ENCODE peak calls at places on chromosomes 11 and 22, in four cellular contexts. A is WTC11, W is GM23338, T is GM12878. L is an unnamed sample.

GRCh38 chr11:65224939-65225283 is 36.9 kb upstream of the POLA2 start:
- DNase-seq in A (no peak), W (peak), T (no peak), L (no peak)

GRCh38 chr11:79434263-79434662 is 6.6 kb downstream of the TENM4 start:
- DNase-seq in A (no peak), W (no peak), T (no peak), L (no peak)

GRCh38 chr11:110295487-110296225 is 758 bp downstream of the RDX start:
- DNase-seq in A (peak), W (peak), T (peak), L (no peak)

GRCh38 chr11:61279934-61280656 is 15.0 kb downstream of the VWCE start:
- DNase-seq in A (no peak), W (peak), T (no peak), L (no peak)

GRCh38 chr11:11821899-11822298 is 19.9 kb upstream of the USP47 start:
- DNase-seq in A (no peak), W (no peak), T (no peak), L (no peak)

GRCh38 chr11:45110562-45110961 is 35.9 kb upstream of the PRDM11 start:
- DNase-seq in A (no peak), W (peak), T (no peak), L (no peak)

GRCh38 chr22:40040927-40041326 is 46.2 kb downstream of the FAM83F start:
- DNase-seq in A (no peak), W (no peak), T (no peak), L (no peak)

GRCh38 chr11:1829039-1829820 is 5.6 kb upstream of the SYT8 start:
- DNase-seq in A (no peak), W (no peak), T (no peak), L (no peak)

GRCh38 chr11:71341173-71341572 is 88.8 kb upstream of the SHANK2 start:
- DNase-seq in A (no peak), W (no peak), T (no peak), L (no peak)

GRCh38 chr11:34427171-34427805 is 11.4 kb upstream of the CAT start:
- DNase-seq in A (no peak), W (no peak), T (no peak), L (no peak)

GRCh38 chr11:95715777-95716241 is 73.8 kb downstream of the FAM76B start:
- DNase-seq in A (no peak), W (peak), T (peak), L (no peak)

GRCh38 chr11:72242141-72242540 is 1.8 kb downstream of the PHOX2A start:
- DNase-seq in A (no peak), W (no peak), T (no peak), L (no peak)

GRCh38 chr11:134038897-134039470 is 29.9 kb upstream of the JAM3 start:
- DNase-seq in A (no peak), W (no peak), T (no peak), L (no peak)

GRCh38 chr22:42313804-42314581 is 43.5 kb upstream of the TCF20 start:
- DNase-seq in A (peak), W (peak), T (no peak), L (peak)

GRCh38 chr22:50525991-50526848 is 822 bp upstream of the SCO2 start:
- DNase-seq in A (peak), W (peak), T (no peak), L (peak)

GRCh38 chr11:71269603-71270511 is 17.5 kb upstream of the SHANK2 start:
- DNase-seq in A (no peak), W (no peak), T (no peak), L (peak)

GRCh38 chr11:121293276-121293569 is 652 bp downstream of the SC5D start:
- DNase-seq in A (no peak), W (no peak), T (no peak), L (no peak)

GRCh38 chr22:19868773-19869471 is 14.2 kb upstream of the GNB1L start:
- DNase-seq in A (peak), W (no peak), T (no peak), L (no peak)

DNA sequence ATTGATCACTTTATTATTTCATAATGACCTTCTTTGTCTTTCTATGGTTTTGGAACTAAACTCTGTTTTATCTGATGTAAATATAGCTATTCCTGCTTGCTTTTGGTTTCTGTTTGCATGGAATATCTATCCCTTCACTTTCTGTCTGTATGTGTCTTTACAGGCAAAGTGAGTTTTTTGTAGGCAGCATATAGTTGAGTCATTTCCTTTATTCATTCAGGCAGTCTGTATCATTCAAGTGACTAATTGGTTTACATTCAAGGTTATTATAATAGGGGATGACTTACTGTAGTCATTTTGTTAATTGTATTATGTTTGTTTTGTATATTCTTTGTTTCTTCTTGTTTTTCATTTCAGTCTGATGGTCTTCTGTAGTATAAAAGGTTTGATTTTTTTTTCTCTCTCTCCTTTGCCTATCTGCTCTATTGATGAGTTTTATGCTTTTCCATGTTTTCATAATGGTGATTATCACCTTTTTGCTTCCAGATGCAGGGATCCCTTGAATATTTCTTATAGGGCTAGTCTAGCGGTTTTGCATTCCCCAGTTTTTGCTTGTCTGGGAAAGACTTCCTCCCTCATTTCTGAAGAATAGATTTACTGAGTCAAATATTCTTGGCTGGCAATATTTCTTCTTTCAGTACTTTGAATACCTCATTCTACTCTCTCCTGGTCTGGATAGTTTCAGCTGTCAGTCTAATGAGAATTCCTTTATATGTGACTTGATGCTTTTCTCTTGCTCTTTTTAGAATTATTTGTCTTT is 50.4 kb downstream of the GDPD4 start:
- DNase-seq in A (no peak), W (no peak), T (no peak), L (no peak)
- TF ChIP-seq CREB1 in A (no peak), W (no peak), T (no peak), L (no peak)

GRCh38 chr11:117969160-117969991 is 16.8 kb upstream of the IL10RA start:
- DNase-seq in A (no peak), W (no peak), T (no peak), L (no peak)

GRCh38 chr11:117973446-117973922 is 12.7 kb upstream of the IL10RA start:
- DNase-seq in A (no peak), W (no peak), T (no peak), L (no peak)

GRCh38 chr11:117972044-117972443 is 14.2 kb upstream of the IL10RA start:
- DNase-seq in A (no peak), W (no peak), T (no peak), L (no peak)

GRCh38 chr11:117972589-117973445 is 13.4 kb upstream of the IL10RA start:
- DNase-seq in A (no peak), W (no peak), T (no peak), L (no peak)

DNA sequence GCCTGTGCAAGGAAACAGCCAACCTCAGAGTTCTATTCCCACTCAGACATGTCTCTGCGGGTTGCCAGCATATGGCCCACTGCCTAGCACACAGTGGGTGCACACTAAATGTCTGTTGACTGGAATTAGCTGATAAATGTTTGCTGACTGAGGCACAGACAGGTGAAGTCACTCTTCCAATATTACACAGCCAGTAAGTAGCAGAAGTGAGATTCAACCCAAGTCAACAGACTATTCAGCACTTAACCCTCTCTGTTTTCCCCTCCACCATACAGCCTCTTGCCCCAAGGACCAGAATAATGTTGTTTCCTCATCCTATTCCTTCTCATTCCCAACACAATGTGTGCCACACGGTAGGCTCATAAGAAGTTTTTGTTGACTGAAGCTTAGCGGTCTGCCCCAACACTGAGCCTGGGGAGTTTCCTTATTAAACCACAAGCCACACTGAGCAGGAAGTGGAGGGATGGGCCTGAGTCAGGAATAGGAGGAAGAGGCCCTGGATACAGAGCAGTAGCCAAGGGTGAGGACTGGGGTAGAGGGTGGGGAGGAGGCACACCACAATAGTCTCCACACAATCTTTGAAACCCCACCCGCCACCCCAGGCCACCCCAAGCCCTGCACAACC is 15.7 kb upstream of the IL10RA start:
- DNase-seq in A (no peak), W (no peak), T (no peak), L (no peak)
- TF ChIP-seq CREB1 in A (no peak), W (no peak), T (no peak), L (no peak)

GRCh38 chr11:76822406-76822805 is 38.3 kb upstream of the ACER3 start:
- DNase-seq in A (no peak), W (no peak), T (no peak), L (no peak)

GRCh38 chr11:76825726-76826396 is 34.9 kb upstream of the ACER3 start:
- DNase-seq in A (no peak), W (no peak), T (no peak), L (no peak)

GRCh38 chr11:76824980-76825725 is 35.6 kb upstream of the ACER3 start:
- DNase-seq in A (no peak), W (no peak), T (no peak), L (no peak)

GRCh38 chr11:76824083-76824939 is 36.4 kb upstream of the ACER3 start:
- DNase-seq in A (no peak), W (peak), T (no peak), L (no peak)

DNA sequence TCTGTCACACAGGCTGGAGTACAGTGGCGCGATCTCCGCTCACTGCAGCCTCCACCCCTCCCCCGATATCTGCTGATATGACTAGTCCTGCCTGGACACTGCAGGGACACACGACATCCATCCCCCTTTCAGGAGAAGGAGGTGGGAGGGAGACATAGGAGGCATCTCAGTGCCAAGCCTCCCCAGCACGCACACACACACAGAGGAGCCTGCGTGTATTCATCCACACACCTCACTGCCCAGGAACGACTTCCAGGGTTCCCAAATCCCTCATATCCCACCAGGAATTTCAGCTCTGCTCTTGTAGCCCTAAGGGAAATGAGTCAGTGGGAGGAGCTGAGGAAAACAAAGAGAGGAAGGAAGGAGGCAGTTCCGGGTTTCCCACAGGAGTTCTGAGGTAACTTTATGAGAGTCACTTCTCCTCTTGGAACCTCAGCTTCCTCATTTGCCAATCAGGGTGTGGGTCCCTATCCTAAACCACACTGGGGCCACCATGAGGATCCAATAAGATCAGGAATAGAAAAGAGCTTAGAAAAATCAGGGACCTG is 37.2 kb upstream of the ACER3 start:
- DNase-seq in A (no peak), W (peak), T (no peak), L (no peak)
- TF ChIP-seq CREB1 in A (no peak), W (no peak), T (no peak), L (no peak)

DNA sequence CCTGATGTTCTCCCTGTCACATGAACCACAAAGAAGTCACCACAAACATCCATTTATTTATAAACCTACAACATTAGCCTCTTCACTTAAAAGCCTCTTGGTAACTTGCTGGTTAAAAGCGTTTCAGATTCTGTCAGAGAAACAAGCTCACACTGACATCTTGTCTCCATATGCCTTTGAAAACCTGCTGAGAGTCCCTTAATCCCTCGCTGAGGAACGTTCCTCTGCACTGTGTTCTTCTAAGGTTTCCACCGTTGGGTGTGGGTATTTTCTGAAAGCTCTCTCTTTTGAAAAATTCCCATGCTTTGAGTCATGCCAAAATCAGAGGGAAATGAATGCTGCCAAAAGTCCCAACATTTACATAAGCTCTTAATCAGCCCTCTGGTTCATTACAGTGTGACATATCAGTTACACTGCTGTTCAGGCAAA is 149.8 kb downstream of the CCDC34 start:
- DNase-seq in A (no peak), W (no peak), T (peak), L (no peak)
- TF ChIP-seq CREB1 in A (no peak), W (no peak), T (no peak), L (no peak)

DNA sequence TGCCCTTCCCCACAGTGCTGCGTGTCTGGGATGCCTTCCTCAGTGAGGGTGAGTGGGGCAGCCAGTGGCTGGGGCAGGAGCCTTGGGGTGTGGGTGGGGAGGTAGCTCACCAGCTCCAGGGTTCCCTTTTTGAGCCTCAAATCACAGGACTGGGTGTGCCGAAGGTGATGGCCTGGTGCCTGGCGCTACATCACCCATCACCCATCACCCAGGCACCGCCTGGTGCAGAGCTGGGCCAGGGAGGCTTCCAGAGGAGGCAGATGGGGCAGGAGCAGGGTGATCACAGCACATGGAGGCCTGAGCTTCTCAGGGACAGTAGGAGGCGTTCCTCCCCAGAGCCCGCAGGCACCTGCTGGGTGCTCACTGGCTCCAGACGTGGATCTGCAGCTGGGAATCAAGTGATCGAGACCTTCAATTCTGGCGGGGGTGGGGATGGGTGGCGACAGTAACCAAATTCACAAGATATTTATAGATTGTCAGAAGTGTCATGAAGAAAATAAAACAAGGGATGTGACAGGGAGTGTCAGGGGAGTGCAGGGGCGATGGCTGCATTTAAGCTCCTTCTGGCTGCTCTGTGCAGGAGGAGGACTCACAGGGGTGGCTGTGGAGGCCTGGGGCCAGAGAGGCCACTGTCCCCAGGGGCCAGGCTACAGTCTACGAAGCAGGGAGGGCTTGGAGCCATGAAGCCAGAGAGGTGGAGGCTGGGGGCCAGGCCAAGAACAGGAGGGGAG is 3.3 kb downstream of the TBC1D10C start:
- DNase-seq in A (no peak), W (no peak), T (no peak), L (no peak)
- TF ChIP-seq CREB1 in A (no peak), W (no peak), T (no peak), L (no peak)

L was measured in H1.